ENCODE peak calls at places on chromosomes 13 and 19, in five cellular contexts. K is tibial nerve; R is left ventricle myocardium inferior; B is fibroblast of lung; J is CD4-positive, CD25-positive, alpha-beta regulatory T cell. O is an unnamed sample. For H3K4me1, the result is how much of the 10 kb centered on the place peaks cover.

GRCh38 chr13:94906605-94907004 is 194.3 kb upstream of the SOX21 start:
- DNase-seq in K (no peak), R (no peak), B (no peak), J (no peak), O (no peak)

GRCh38 chr19:38799104-38799503 is 10.1 kb downstream of the LGALS7B start:
- DNase-seq in K (no peak), R (no peak), B (peak), J (no peak), O (no peak)

GRCh38 chr13:34507630-34508029 is 434.4 kb upstream of the NBEA start:
- DNase-seq in K (no peak), R (no peak), B (peak), J (no peak), O (no peak)

GRCh38 chr19:6020166-6020967 is 42.4 kb upstream of the RANBP3 start:
- DNase-seq in K (no peak), R (no peak), B (no peak), J (no peak), O (no peak)

GRCh38 chr13:38954291-38954690 is 36.3 kb downstream of the STOML3 start:
- DNase-seq in K (no peak), R (no peak), B (no peak), J (no peak), O (no peak)

GRCh38 chr19:7743425-7743841 is 3.9 kb downstream of the CD209 start:
- DNase-seq in K (no peak), R (no peak), B (no peak), J (no peak), O (no peak)

GRCh38 chr19:55206664-55207500 is 2.4 kb downstream of the PTPRH start:
- DNase-seq in K (peak), R (peak), B (peak), J (no peak), O (no peak)

GRCh38 chr19:4097501-4097900 is 26.4 kb downstream of the MAP2K2 start:
- DNase-seq in K (peak), R (peak), B (no peak), J (no peak), O (no peak)

GRCh38 chr19:7410946-7411345 is 62.2 kb downstream of the ARHGEF18 start:
- DNase-seq in K (no peak), R (no peak), B (no peak), J (no peak), O (no peak)

GRCh38 chr13:113997845-113998751 is 24.2 kb upstream of the C13orf46 start:
- DNase-seq in K (peak), R (peak), B (peak), J (no peak), O (no peak)

GRCh38 chr19:719081-719512 is 10.4 kb downstream of the PALM start:
- DNase-seq in K (peak), R (peak), B (peak), J (no peak), O (no peak)

GRCh38 chr13:71316964-71317363 is 550.0 kb downstream of the DACH1 start:
- DNase-seq in K (no peak), R (no peak), B (no peak), J (no peak), O (no peak)

GRCh38 chr19:7983995-7984837 is 21.2 kb downstream of the ELAVL1 start:
- DNase-seq in K (no peak), R (no peak), B (no peak), J (no peak), O (no peak)

GRCh38 chr13:39938591-39938990 is 283.1 kb downstream of the COG6 start:
- DNase-seq in K (no peak), R (no peak), B (no peak), J (no peak), O (no peak)

GRCh38 chr13:94228781-94229180 is 250.7 kb downstream of the DCT start:
- DNase-seq in K (no peak), R (no peak), B (no peak), J (no peak), O (no peak)

GRCh38 chr19:53909471-53910169 is 542 bp downstream of the CACNG7 start:
- DNase-seq in K (no peak), R (no peak), B (no peak), J (no peak), O (no peak)

GRCh38 chr19:55258476-55258827 is 365 bp downstream of the PPP6R1 start:
- DNase-seq in K (no peak), R (peak), B (no peak), J (no peak), O (peak)

GRCh38 chr13:83184819-83185218 is 697.5 kb downstream of the SLITRK1 start:
- DNase-seq in K (no peak), R (no peak), B (peak), J (no peak), O (no peak)

GRCh38 chr19:47158879-47159509 is 28.4 kb downstream of the SAE1 start:
- DNase-seq in K (no peak), R (no peak), B (no peak), J (peak), O (peak)

GRCh38 chr13:111913790-111914189 is 153.2 kb upstream of the SOX1 start:
- DNase-seq in K (no peak), R (no peak), B (no peak), J (no peak), O (no peak)

GRCh38 chr13:90824027-90824426 is 523.5 kb upstream of the MIR17HG start:
- DNase-seq in K (no peak), R (no peak), B (no peak), J (no peak), O (no peak)

GRCh38 chr19:2119916-2120785 is 23.4 kb downstream of the IZUMO4 start:
- DNase-seq in K (no peak), R (no peak), B (no peak), J (no peak), O (no peak)

GRCh38 chr19:51771369-51771768 is 10.4 kb downstream of the FPR2 start:
- DNase-seq in K (no peak), R (no peak), B (no peak), J (no peak), O (no peak)

GRCh38 chr19:50823389-50824042 is at the start of gene KLK1:
- DNase-seq in K (no peak), R (no peak), B (no peak), J (no peak), O (no peak)

GRCh38 chr19:45599286-45599685 is 2.7 kb downstream of the GPR4 start:
- DNase-seq in K (no peak), R (no peak), B (no peak), J (no peak), O (no peak)

GRCh38 chr19:45474941-45475516 is 7.2 kb downstream of the FOSB start:
- DNase-seq in K (no peak), R (no peak), B (no peak), J (peak), O (no peak)

GRCh38 chr19:2087621-2088100 is 8.5 kb downstream of the MOB3A start:
- DNase-seq in K (no peak), R (no peak), B (no peak), J (peak), O (peak)

GRCh38 chr13:24741016-24741662 is 22.8 kb upstream of the RNF17 start:
- DNase-seq in K (no peak), R (no peak), B (no peak), J (no peak), O (no peak)

GRCh38 chr19:1871140-1871597 is 7.8 kb upstream of the KLF16 start:
- DNase-seq in K (no peak), R (no peak), B (no peak), J (no peak), O (no peak)

GRCh38 chr19:24029941-24030636 is 56.9 kb upstream of the ZNF254 start:
- DNase-seq in K (no peak), R (no peak), B (no peak), J (no peak), O (no peak)

GRCh38 chr13:93726173-93727019 is 499.8 kb downstream of the GPC6 start:
- DNase-seq in K (no peak), R (no peak), B (no peak), J (no peak), O (no peak)

GRCh38 chr19:46840157-46840942 is 10.3 kb downstream of the AP2S1 start:
- DNase-seq in K (no peak), R (no peak), B (peak), J (peak), O (peak)

GRCh38 chr13:93259527-93260080 is 33.0 kb downstream of the GPC6 start:
- DNase-seq in K (no peak), R (no peak), B (no peak), J (no peak), O (no peak)

GRCh38 chr19:9958451-9958850 is 22.1 kb upstream of the OLFM2 start:
- DNase-seq in K (no peak), R (no peak), B (peak), J (no peak), O (no peak)

GRCh38 chr19:45558399-45558878 is 26.2 kb downstream of the OPA3 start:
- DNase-seq in K (no peak), R (no peak), B (peak), J (peak), O (peak)

GRCh38 chr13:42275098-42275471 is 3.1 kb downstream of the AKAP11 start:
- DNase-seq in K (no peak), R (no peak), B (no peak), J (peak), O (no peak)

GRCh38 chr19:50817941-50818858 is 5.4 kb downstream of the KLK1 start:
- DNase-seq in K (no peak), R (peak), B (no peak), J (no peak), O (peak)

GRCh38 chr19:38713227-38713649 is 31.0 kb downstream of the CAPN12 start:
- DNase-seq in K (peak), R (peak), B (peak), J (no peak), O (no peak)

GRCh38 chr13:24678151-24678550 is 2.1 kb upstream of the ATP12A start:
- DNase-seq in K (no peak), R (no peak), B (no peak), J (no peak), O (no peak)

DNA sequence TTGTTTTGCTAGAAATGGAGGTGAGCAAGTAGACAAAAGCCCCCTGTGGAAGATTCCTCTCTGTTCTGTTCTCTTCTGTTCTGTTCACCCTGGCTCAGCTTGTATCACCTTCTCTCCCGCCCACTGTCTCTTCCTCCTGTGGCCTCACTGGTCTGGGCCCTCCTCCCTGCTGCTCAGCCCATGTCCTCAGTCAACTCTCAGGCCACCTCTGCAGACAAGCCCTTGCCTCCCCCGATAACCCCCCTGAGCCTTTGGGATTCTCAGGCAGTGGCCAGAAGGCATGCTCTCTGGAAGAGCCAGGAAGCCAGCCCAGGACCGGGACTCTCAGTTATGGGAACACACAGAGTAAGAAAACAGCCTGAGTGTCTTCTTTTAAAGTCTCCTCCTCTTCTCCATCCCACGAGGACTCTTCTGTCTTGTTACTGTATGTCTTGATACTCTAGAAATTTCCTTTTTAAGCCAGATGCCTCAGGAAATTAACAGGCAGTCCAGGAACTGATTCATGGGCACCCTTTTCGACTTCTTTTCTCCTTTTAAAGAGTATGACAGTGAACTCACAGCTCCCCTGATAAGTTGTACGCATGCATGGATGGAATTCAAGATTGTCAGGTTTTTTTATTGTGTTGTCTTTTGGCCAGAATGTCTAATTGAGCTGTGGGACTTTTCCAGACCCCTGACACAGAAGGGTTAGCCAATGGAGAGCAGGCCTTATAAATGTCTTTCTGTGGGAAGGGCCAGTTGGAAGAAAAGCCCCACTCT is 33.7 kb downstream of the SHISA2 start:
- DNase-seq in K (no peak), R (no peak), B (no peak), J (no peak), O (no peak)
- H3K4me1 ChIP-seq in K (under half), R (half or more), B (under half), J (under half), O (under half)

GRCh38 chr19:14411161-14411560 is 8.0 kb downstream of the DDX39A start:
- DNase-seq in K (no peak), R (no peak), B (no peak), J (no peak), O (no peak)
- H3K4me1 ChIP-seq in K (half or more), R (under half), B (under half), J (half or more), O (half or more)

GRCh38 chr13:98486412-98486811 is 90.5 kb downstream of the STK24 start:
- DNase-seq in K (no peak), R (no peak), B (no peak), J (no peak), O (no peak)

GRCh38 chr13:98487016-98487415 is 89.9 kb downstream of the STK24 start:
- DNase-seq in K (no peak), R (no peak), B (peak), J (no peak), O (no peak)

GRCh38 chr13:98484289-98485219 is 92.4 kb downstream of the STK24 start:
- DNase-seq in K (no peak), R (peak), B (peak), J (peak), O (peak)

GRCh38 chr13:98483636-98484288 is 93.1 kb downstream of the STK24 start:
- DNase-seq in K (no peak), R (no peak), B (peak), J (no peak), O (no peak)

GRCh38 chr13:98485561-98485960 is 91.3 kb downstream of the STK24 start:
- DNase-seq in K (no peak), R (no peak), B (no peak), J (no peak), O (no peak)
- H3K4me1 ChIP-seq in K (half or more), R (half or more), B (under half), J (half or more), O (half or more)

GRCh38 chr19:28472843-28473242 is 740.1 kb downstream of the UQCRFS1 start:
- DNase-seq in K (no peak), R (peak), B (no peak), J (no peak), O (no peak)
- H3K4me1 ChIP-seq in K (under half), R (under half), B (under half), J (under half), O (under half)

DNA sequence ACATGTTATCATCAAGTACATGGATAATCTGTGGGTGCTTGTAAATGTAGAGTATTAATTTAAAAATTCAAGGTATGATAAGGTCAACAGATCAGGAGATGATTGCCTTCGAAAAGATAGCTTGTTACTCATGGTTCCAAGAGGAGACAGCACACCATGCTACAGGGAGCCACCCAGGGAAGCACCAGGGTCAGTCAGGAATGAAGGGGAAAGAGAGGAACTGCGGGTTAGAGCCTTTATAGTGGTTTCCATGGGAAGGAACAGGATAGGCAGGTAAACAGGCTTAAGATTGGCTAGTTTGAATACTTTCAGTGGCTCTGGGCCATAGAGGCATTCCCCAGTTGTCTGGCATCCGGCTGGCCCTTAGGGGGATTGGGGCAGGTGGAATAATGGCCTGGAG is 74.2 kb upstream of the SERTM1 start:
- DNase-seq in K (no peak), R (no peak), B (no peak), J (no peak), O (no peak)
- H3K4me1 ChIP-seq in K (under half), R (under half), B (under half), J (under half), O (under half)